ENCODE peak calls at places on chromosomes 3 and 15, in five cellular contexts. Y, N, U, K and L are unnamed samples.

GRCh38 chr3:10695595-10696285 is 120.3 kb upstream of the SLC6A11 start:
- DNase-seq in N (no peak), K (no peak), U (no peak), Y (no peak), L (no peak)

GRCh38 chr3:151537751-151538150 is 76.9 kb upstream of the IGSF10 start:
- DNase-seq in Y (no peak), K (no peak), N (no peak), U (no peak), L (no peak)

GRCh38 chr3:159458010-159458409 is 530.6 kb upstream of the IL12A start:
- DNase-seq in N (no peak), U (peak), K (no peak), Y (no peak), L (no peak)

GRCh38 chr3:138442433-138442832 is 8.0 kb downstream of the ESYT3 start:
- DNase-seq in K (no peak), Y (no peak), U (peak), N (peak), L (no peak)

GRCh38 chr15:100094127-100094510 is 247.7 kb downstream of the ADAMTS17 start:
- DNase-seq in K (no peak), U (no peak), N (no peak), Y (no peak), L (no peak)

GRCh38 chr3:58288011-58288728 is 17.9 kb upstream of the RPP14 start:
- DNase-seq in K (no peak), U (no peak), N (no peak), Y (no peak), L (no peak)

GRCh38 chr3:195071916-195072820 is 198.8 kb downstream of the XXYLT1 start:
- DNase-seq in K (no peak), Y (no peak), U (no peak), N (peak), L (no peak)

GRCh38 chr15:90946941-90947576 is 7.6 kb upstream of the RCCD1 start:
- DNase-seq in K (no peak), Y (no peak), N (no peak), U (no peak), L (no peak)

GRCh38 chr15:88612186-88612796 is 8.8 kb upstream of the AEN start:
- DNase-seq in N (no peak), U (no peak), Y (no peak), K (no peak), L (no peak)

GRCh38 chr3:29392625-29393388 is 111.9 kb downstream of the RBMS3 start:
- DNase-seq in U (no peak), N (no peak), K (no peak), Y (no peak), L (no peak)

GRCh38 chr3:114216186-114216970 is 21.0 kb downstream of the ZNF80 start:
- DNase-seq in N (no peak), U (no peak), K (no peak), Y (no peak), L (no peak)

GRCh38 chr15:78069052-78069414 is 8.5 kb downstream of the TBC1D2B start:
- DNase-seq in Y (no peak), U (no peak), N (no peak), K (no peak), L (no peak)

GRCh38 chr3:156586905-156587766 is 32.2 kb upstream of the SSR3 start:
- DNase-seq in N (no peak), U (no peak), K (no peak), Y (no peak), L (no peak)

GRCh38 chr3:67783281-67784250 is 129.2 kb upstream of the SUCLG2 start:
- DNase-seq in U (no peak), N (no peak), K (no peak), Y (no peak), L (no peak)

GRCh38 chr15:55942332-55942731 is 51.1 kb downstream of the NEDD4 start:
- DNase-seq in U (no peak), N (no peak), K (no peak), Y (no peak), L (no peak)

GRCh38 chr3:151015762-151016161 is 43.2 kb upstream of the CLRN1 start:
- DNase-seq in K (peak), U (no peak), N (no peak), Y (no peak), L (no peak)

GRCh38 chr15:98920091-98920880 is 87.3 kb downstream of the PGPEP1L start:
- DNase-seq in N (no peak), K (no peak), U (no peak), Y (no peak), L (no peak)

GRCh38 chr3:150451329-150452084 is 43.4 kb downstream of the TSC22D2 start:
- DNase-seq in U (no peak), N (no peak), Y (no peak), K (no peak), L (no peak)

GRCh38 chr3:105730973-105731372 is 137.8 kb downstream of the CBLB start:
- DNase-seq in N (no peak), K (no peak), Y (no peak), U (no peak), L (no peak)

GRCh38 chr3:23629181-23629893 is 176.4 kb upstream of the UBE2E1 start:
- DNase-seq in K (no peak), U (no peak), Y (no peak), N (no peak), L (no peak)

GRCh38 chr15:50906954-50907865 is 1.3 kb upstream of the AP4E1 start:
- DNase-seq in N (no peak), U (no peak), K (peak), Y (peak), L (peak)

GRCh38 chr3:45179163-45179562 is 33.0 kb upstream of the CDCP1 start:
- DNase-seq in U (no peak), K (no peak), Y (no peak), N (peak), L (no peak)

GRCh38 chr15:101000271-101000681 is 81.1 kb downstream of the LRRK1 start:
- DNase-seq in U (no peak), Y (no peak), K (no peak), N (no peak), L (no peak)

GRCh38 chr15:23646165-23647000 is 1.3 kb downstream of the MAGEL2 start:
- DNase-seq in U (no peak), K (no peak), N (no peak), Y (no peak), L (no peak)

GRCh38 chr15:44535092-44535491 is 1.9 kb upstream of the EIF3J start:
- DNase-seq in U (no peak), N (no peak), Y (no peak), K (no peak), L (no peak)

GRCh38 chr3:195777975-195778374 is 33.8 kb downstream of the MUC4 start:
- DNase-seq in N (no peak), Y (no peak), U (no peak), K (no peak), L (no peak)

GRCh38 chr3:154130540-154130939 is 9.3 kb downstream of the ARHGEF26 start:
- DNase-seq in K (no peak), Y (no peak), N (no peak), U (no peak), L (no peak)

GRCh38 chr3:172167892-172168648 is 128.7 kb downstream of the FNDC3B start:
- DNase-seq in Y (no peak), U (no peak), N (no peak), K (no peak), L (no peak)

GRCh38 chr15:68718468-68718867 is 102.2 kb downstream of the ANP32A start:
- DNase-seq in K (no peak), U (no peak), N (no peak), Y (no peak), L (no peak)

GRCh38 chr3:2247831-2248230 is 149.2 kb downstream of the CNTN4 start:
- DNase-seq in K (peak), U (no peak), Y (no peak), N (no peak), L (no peak)

GRCh38 chr15:93042691-93043378 is 46.2 kb downstream of the RGMA start:
- DNase-seq in N (no peak), Y (no peak), K (no peak), U (no peak), L (no peak)

GRCh38 chr3:51343918-51344687 is 41.0 kb upstream of the MANF start:
- DNase-seq in U (no peak), K (no peak), N (no peak), Y (no peak), L (no peak)

GRCh38 chr3:101825904-101826445 is 23.3 kb upstream of the NFKBIZ start:
- DNase-seq in Y (no peak), U (no peak), N (no peak), K (no peak), L (no peak)

GRCh38 chr15:70289191-70289955 is 191.7 kb upstream of the TLE3 start:
- DNase-seq in K (peak), N (no peak), Y (no peak), U (no peak), L (no peak)

GRCh38 chr3:37227870-37228549 is 53.6 kb upstream of the LRRFIP2 start:
- DNase-seq in Y (no peak), U (no peak), K (no peak), N (no peak), L (no peak)

GRCh38 chr15:64502537-64502936 is 42.2 kb downstream of the ZNF609 start:
- DNase-seq in N (no peak), U (no peak), K (no peak), Y (no peak), L (no peak)

GRCh38 chr3:115292677-115293076 is 145.6 kb upstream of the ZBTB20 start:
- DNase-seq in U (no peak), Y (no peak), N (no peak), K (no peak), L (no peak)

GRCh38 chr3:44983413-44984040 is 7.5 kb downstream of the EXOSC7 start:
- DNase-seq in K (no peak), N (no peak), U (no peak), Y (no peak), L (no peak)

GRCh38 chr3:69094467-69095205 is 9.9 kb downstream of the ARL6IP5 start:
- DNase-seq in U (no peak), K (no peak), N (no peak), Y (no peak), L (no peak)